ENCODE peak calls at places on chromosomes 1 and 21, in ten cellular contexts. One of them, this sample, is unnamed.

GRCh38 chr1:229342902-229343587 is at the start of gene CCSAP:
- DNase-seq in neural crest cell: no peak
- DNase-seq in hepatic stellate cell: peak
- DNase-seq in T-cell: peak
- DNase-seq in NCI-H1105 treated with DMSO at 0.1 percent for 48 hours: no peak
- DNase-seq in caudate nucleus: peak
- DNase-seq in ovary: peak
- DNase-seq in CD4-positive, alpha-beta memory T cell: no peak
- DNase-seq in mesenchymal stem cell: peak
- DNase-seq in HL-60: peak
- DNase-seq in this sample: peak

GRCh38 chr1:204301171-204301957 is 58.4 kb downstream of the PLEKHA6 start:
- DNase-seq in T-cell: no peak
- DNase-seq in caudate nucleus: no peak
- DNase-seq in HL-60: no peak
- DNase-seq in hepatic stellate cell: no peak
- DNase-seq in CD4-positive, alpha-beta memory T cell: no peak
- DNase-seq in ovary: no peak
- DNase-seq in mesenchymal stem cell: no peak
- DNase-seq in NCI-H1105 treated with DMSO at 0.1 percent for 48 hours: no peak
- DNase-seq in neural crest cell: no peak
- DNase-seq in this sample: no peak

GRCh38 chr1:2383576-2383975 is 7.8 kb downstream of the MORN1 start:
- DNase-seq in mesenchymal stem cell: no peak
- DNase-seq in neural crest cell: no peak
- DNase-seq in NCI-H1105 treated with DMSO at 0.1 percent for 48 hours: no peak
- DNase-seq in HL-60: no peak
- DNase-seq in ovary: peak
- DNase-seq in T-cell: no peak
- DNase-seq in caudate nucleus: no peak
- DNase-seq in CD4-positive, alpha-beta memory T cell: no peak
- DNase-seq in hepatic stellate cell: no peak
- DNase-seq in this sample: no peak

GRCh38 chr1:214205053-214205452 is 75.9 kb upstream of the SMYD2 start:
- DNase-seq in NCI-H1105 treated with DMSO at 0.1 percent for 48 hours: peak
- DNase-seq in mesenchymal stem cell: no peak
- DNase-seq in hepatic stellate cell: no peak
- DNase-seq in neural crest cell: no peak
- DNase-seq in ovary: no peak
- DNase-seq in caudate nucleus: no peak
- DNase-seq in HL-60: no peak
- DNase-seq in T-cell: no peak
- DNase-seq in CD4-positive, alpha-beta memory T cell: no peak
- DNase-seq in this sample: no peak

GRCh38 chr1:51115714-51116404 is 13.8 kb downstream of the C1orf185 start:
- DNase-seq in hepatic stellate cell: no peak
- DNase-seq in NCI-H1105 treated with DMSO at 0.1 percent for 48 hours: no peak
- DNase-seq in mesenchymal stem cell: no peak
- DNase-seq in HL-60: no peak
- DNase-seq in ovary: no peak
- DNase-seq in CD4-positive, alpha-beta memory T cell: no peak
- DNase-seq in T-cell: no peak
- DNase-seq in neural crest cell: no peak
- DNase-seq in caudate nucleus: no peak
- DNase-seq in this sample: no peak

GRCh38 chr1:215677112-215677511 is 110.0 kb downstream of the KCTD3 start:
- DNase-seq in NCI-H1105 treated with DMSO at 0.1 percent for 48 hours: no peak
- DNase-seq in caudate nucleus: no peak
- DNase-seq in HL-60: no peak
- DNase-seq in T-cell: no peak
- DNase-seq in neural crest cell: no peak
- DNase-seq in mesenchymal stem cell: no peak
- DNase-seq in CD4-positive, alpha-beta memory T cell: no peak
- DNase-seq in hepatic stellate cell: no peak
- DNase-seq in ovary: no peak
- DNase-seq in this sample: no peak

GRCh38 chr1:82604524-82604923 is 803.8 kb downstream of the ADGRL2 start:
- DNase-seq in caudate nucleus: peak
- DNase-seq in NCI-H1105 treated with DMSO at 0.1 percent for 48 hours: no peak
- DNase-seq in CD4-positive, alpha-beta memory T cell: no peak
- DNase-seq in neural crest cell: no peak
- DNase-seq in ovary: no peak
- DNase-seq in hepatic stellate cell: no peak
- DNase-seq in HL-60: no peak
- DNase-seq in mesenchymal stem cell: peak
- DNase-seq in T-cell: no peak
- DNase-seq in this sample: peak

GRCh38 chr1:219927956-219928790 is at the start of gene SLC30A10:
- DNase-seq in NCI-H1105 treated with DMSO at 0.1 percent for 48 hours: peak
- DNase-seq in HL-60: no peak
- DNase-seq in CD4-positive, alpha-beta memory T cell: no peak
- DNase-seq in neural crest cell: peak
- DNase-seq in hepatic stellate cell: peak
- DNase-seq in T-cell: no peak
- DNase-seq in ovary: peak
- DNase-seq in caudate nucleus: peak
- DNase-seq in mesenchymal stem cell: peak
- DNase-seq in this sample: peak

GRCh38 chr21:35298757-35299156 is 249.7 kb upstream of the RUNX1 start:
- DNase-seq in NCI-H1105 treated with DMSO at 0.1 percent for 48 hours: no peak
- DNase-seq in CD4-positive, alpha-beta memory T cell: no peak
- DNase-seq in T-cell: no peak
- DNase-seq in mesenchymal stem cell: no peak
- DNase-seq in caudate nucleus: no peak
- DNase-seq in ovary: no peak
- DNase-seq in HL-60: no peak
- DNase-seq in hepatic stellate cell: no peak
- DNase-seq in neural crest cell: no peak
- DNase-seq in this sample: no peak

GRCh38 chr1:41416552-41417334 is 55.5 kb downstream of the FOXO6 start:
- DNase-seq in NCI-H1105 treated with DMSO at 0.1 percent for 48 hours: peak
- DNase-seq in mesenchymal stem cell: peak
- DNase-seq in HL-60: peak
- DNase-seq in ovary: peak
- DNase-seq in caudate nucleus: peak
- DNase-seq in neural crest cell: peak
- DNase-seq in T-cell: peak
- DNase-seq in hepatic stellate cell: peak
- DNase-seq in CD4-positive, alpha-beta memory T cell: peak
- DNase-seq in this sample: peak

GRCh38 chr1:16326833-16327404 is 25.4 kb downstream of the FBXO42 start:
- DNase-seq in hepatic stellate cell: no peak
- DNase-seq in caudate nucleus: no peak
- DNase-seq in HL-60: no peak
- DNase-seq in mesenchymal stem cell: no peak
- DNase-seq in CD4-positive, alpha-beta memory T cell: no peak
- DNase-seq in T-cell: no peak
- DNase-seq in ovary: no peak
- DNase-seq in neural crest cell: no peak
- DNase-seq in NCI-H1105 treated with DMSO at 0.1 percent for 48 hours: no peak
- DNase-seq in this sample: no peak

GRCh38 chr1:910311-910880 is 13.3 kb upstream of the SAMD11 start:
- DNase-seq in HL-60: no peak
- DNase-seq in caudate nucleus: no peak
- DNase-seq in hepatic stellate cell: no peak
- DNase-seq in ovary: peak
- DNase-seq in CD4-positive, alpha-beta memory T cell: no peak
- DNase-seq in neural crest cell: no peak
- DNase-seq in T-cell: peak
- DNase-seq in mesenchymal stem cell: no peak
- DNase-seq in NCI-H1105 treated with DMSO at 0.1 percent for 48 hours: no peak
- DNase-seq in this sample: no peak

GRCh38 chr1:181541947-181542346 is 58.6 kb downstream of the CACNA1E start:
- DNase-seq in CD4-positive, alpha-beta memory T cell: no peak
- DNase-seq in HL-60: no peak
- DNase-seq in T-cell: no peak
- DNase-seq in caudate nucleus: no peak
- DNase-seq in NCI-H1105 treated with DMSO at 0.1 percent for 48 hours: no peak
- DNase-seq in mesenchymal stem cell: no peak
- DNase-seq in neural crest cell: no peak
- DNase-seq in hepatic stellate cell: no peak
- DNase-seq in ovary: no peak
- DNase-seq in this sample: no peak

GRCh38 chr1:114355240-114355639 is 155.8 kb downstream of the TRIM33 start:
- DNase-seq in CD4-positive, alpha-beta memory T cell: no peak
- DNase-seq in HL-60: no peak
- DNase-seq in NCI-H1105 treated with DMSO at 0.1 percent for 48 hours: no peak
- DNase-seq in mesenchymal stem cell: no peak
- DNase-seq in ovary: no peak
- DNase-seq in neural crest cell: no peak
- DNase-seq in caudate nucleus: no peak
- DNase-seq in hepatic stellate cell: no peak
- DNase-seq in T-cell: no peak
- DNase-seq in this sample: no peak

GRCh38 chr1:232166942-232167341 is 463.0 kb downstream of the SIPA1L2 start:
- DNase-seq in CD4-positive, alpha-beta memory T cell: no peak
- DNase-seq in caudate nucleus: no peak
- DNase-seq in hepatic stellate cell: no peak
- DNase-seq in T-cell: no peak
- DNase-seq in neural crest cell: no peak
- DNase-seq in mesenchymal stem cell: no peak
- DNase-seq in HL-60: no peak
- DNase-seq in NCI-H1105 treated with DMSO at 0.1 percent for 48 hours: no peak
- DNase-seq in ovary: no peak
- DNase-seq in this sample: peak

GRCh38 chr1:28877132-28877781 is 37.1 kb upstream of the EPB41 start:
- DNase-seq in neural crest cell: peak
- DNase-seq in ovary: peak
- DNase-seq in hepatic stellate cell: peak
- DNase-seq in HL-60: peak
- DNase-seq in T-cell: peak
- DNase-seq in NCI-H1105 treated with DMSO at 0.1 percent for 48 hours: peak
- DNase-seq in caudate nucleus: peak
- DNase-seq in CD4-positive, alpha-beta memory T cell: peak
- DNase-seq in mesenchymal stem cell: peak
- DNase-seq in this sample: peak

GRCh38 chr1:216812966-216813365 is 89.7 kb upstream of the ESRRG start:
- DNase-seq in ovary: no peak
- DNase-seq in NCI-H1105 treated with DMSO at 0.1 percent for 48 hours: no peak
- DNase-seq in CD4-positive, alpha-beta memory T cell: no peak
- DNase-seq in caudate nucleus: no peak
- DNase-seq in hepatic stellate cell: no peak
- DNase-seq in neural crest cell: no peak
- DNase-seq in T-cell: no peak
- DNase-seq in HL-60: no peak
- DNase-seq in mesenchymal stem cell: peak
- DNase-seq in this sample: no peak

This sample was measured in WTC11.